ENCODE peak calls at places on chromosomes 2 and 18, in ten cellular contexts. Z is H1, X is endothelial cell of umbilical vein, M is spleen, N is stomach, U is SK-N-MC, Y is transverse colon, D is sigmoid colon, K is HepG2, E is prostate gland. J is an unnamed sample. For H3K9me3, the result is how much of the 10 kb centered on the place peaks cover.

GRCh38 chr18:27428120-27428519 is 243.0 kb upstream of the CHST9 start:
- DNase-seq in Z (no peak), X (no peak), M (no peak), N (no peak), U (no peak), Y (no peak), D (no peak), K (no peak), E (no peak), J (no peak)

GRCh38 chr2:64989982-64990614 is 899 bp downstream of the SLC1A4 start:
- DNase-seq in Z (no peak), X (peak), M (no peak), N (peak), U (no peak), Y (peak), D (no peak), K (peak), E (no peak), J (no peak)

GRCh38 chr2:232239956-232240681 is 138.4 kb upstream of the ALPP start:
- DNase-seq in Z (no peak), X (no peak), M (no peak), N (no peak), U (no peak), Y (no peak), D (no peak), K (no peak), E (no peak), J (no peak)

GRCh38 chr2:225272173-225272572 is 127.3 kb upstream of the NYAP2 start:
- DNase-seq in Z (no peak), X (no peak), M (no peak), N (no peak), U (no peak), Y (no peak), D (no peak), K (no peak), E (no peak), J (no peak)

GRCh38 chr18:24189007-24189528 is 50.2 kb downstream of the CABYR start:
- DNase-seq in Z (no peak), X (no peak), M (no peak), N (no peak), U (no peak), Y (no peak), D (no peak), K (no peak), E (no peak), J (peak)

GRCh38 chr2:172376505-172377125 is 50.8 kb upstream of the ITGA6 start:
- DNase-seq in Z (no peak), X (peak), M (no peak), N (peak), U (no peak), Y (no peak), D (no peak), K (no peak), E (no peak), J (no peak)

GRCh38 chr2:220279840-220280239 is 652.4 kb downstream of the SLC4A3 start:
- DNase-seq in Z (no peak), X (no peak), M (no peak), N (no peak), U (no peak), Y (no peak), D (no peak), K (no peak), E (no peak), J (no peak)

GRCh38 chr2:205259131-205259530 is 423.2 kb upstream of the NRP2 start:
- DNase-seq in Z (no peak), X (no peak), M (no peak), N (no peak), U (no peak), Y (no peak), D (no peak), K (no peak), E (no peak), J (no peak)

GRCh38 chr18:55779461-55779710 is 191.4 kb upstream of the TCF4 start:
- DNase-seq in Z (no peak), X (no peak), M (peak), N (no peak), U (peak), Y (no peak), D (no peak), K (no peak), E (peak), J (no peak)

GRCh38 chr2:188937228-188938220 is 36.6 kb upstream of the COL3A1 start:
- DNase-seq in Z (no peak), X (peak), M (no peak), N (no peak), U (no peak), Y (no peak), D (no peak), K (no peak), E (no peak), J (no peak)

GRCh38 chr2:10524341-10524740 is 76.2 kb upstream of the ODC1 start:
- DNase-seq in Z (no peak), X (no peak), M (peak), N (no peak), U (no peak), Y (no peak), D (peak), K (no peak), E (no peak), J (no peak)

GRCh38 chr2:236828820-236829219 is 256.9 kb upstream of the COPS8 start:
- DNase-seq in Z (no peak), X (peak), M (no peak), N (no peak), U (no peak), Y (no peak), D (no peak), K (peak), E (no peak), J (no peak)

GRCh38 chr2:145007673-145008263 is 487.8 kb upstream of the ZEB2 start:
- DNase-seq in Z (no peak), X (peak), M (no peak), N (no peak), U (no peak), Y (no peak), D (no peak), K (no peak), E (no peak), J (no peak)

GRCh38 chr2:195709901-195710300 is 52.9 kb downstream of the SLC39A10 start:
- DNase-seq in Z (no peak), X (no peak), M (no peak), N (no peak), U (no peak), Y (no peak), D (no peak), K (no peak), E (no peak), J (no peak)

GRCh38 chr2:84904717-84905174 is 710 bp upstream of the TMSB10 start:
- DNase-seq in Z (no peak), X (peak), M (peak), N (peak), U (no peak), Y (peak), D (peak), K (no peak), E (peak), J (no peak)

GRCh38 chr18:77133920-77134496 is 1.4 kb upstream of the MBP start:
- DNase-seq in Z (no peak), X (no peak), M (peak), N (no peak), U (no peak), Y (peak), D (peak), K (peak), E (no peak), J (peak)

GRCh38 chr2:15808221-15808574 is 132.2 kb upstream of the MYCN start:
- DNase-seq in Z (no peak), X (no peak), M (no peak), N (no peak), U (no peak), Y (no peak), D (no peak), K (no peak), E (no peak), J (no peak)

GRCh38 chr2:777546-777945 is 100.3 kb upstream of the TMEM18 start:
- DNase-seq in Z (no peak), X (no peak), M (no peak), N (no peak), U (no peak), Y (no peak), D (no peak), K (no peak), E (no peak), J (no peak)
- H3K9me3 ChIP-seq in Z (under half), X (under half), M (under half), N (under half), U (under half), Y (under half), D (under half), K (under half), E (under half), J (under half)

DNA sequence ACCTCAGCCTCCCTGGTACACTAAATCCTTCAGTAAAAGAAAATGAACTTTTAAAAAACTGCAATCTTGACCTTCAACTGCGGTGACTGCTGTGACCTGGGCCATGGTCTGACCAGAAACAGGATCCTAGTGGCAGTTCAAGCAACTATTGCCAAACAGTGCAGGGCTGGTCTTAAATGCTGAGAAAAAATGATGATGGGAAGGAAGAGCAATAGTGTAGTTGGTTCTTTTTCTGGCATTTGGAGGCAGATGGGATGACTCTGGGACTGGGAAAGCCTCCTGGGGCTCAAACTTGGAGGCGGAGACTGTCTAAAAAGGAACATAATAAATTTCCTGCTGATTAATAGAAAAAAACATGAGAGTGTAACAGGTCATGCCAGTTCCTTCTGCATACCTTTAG is 45.4 kb downstream of the CHN1 start:
- DNase-seq in Z (no peak), X (no peak), M (no peak), N (no peak), U (no peak), Y (no peak), D (no peak), K (no peak), E (no peak), J (no peak)
- TF ChIP-seq POLR2AphosphoS5 in Z (no peak), X (no peak), M (no peak), N (peak), U (no peak), Y (no peak), D (no peak), K (no peak), E (no peak), J (no peak)

DNA sequence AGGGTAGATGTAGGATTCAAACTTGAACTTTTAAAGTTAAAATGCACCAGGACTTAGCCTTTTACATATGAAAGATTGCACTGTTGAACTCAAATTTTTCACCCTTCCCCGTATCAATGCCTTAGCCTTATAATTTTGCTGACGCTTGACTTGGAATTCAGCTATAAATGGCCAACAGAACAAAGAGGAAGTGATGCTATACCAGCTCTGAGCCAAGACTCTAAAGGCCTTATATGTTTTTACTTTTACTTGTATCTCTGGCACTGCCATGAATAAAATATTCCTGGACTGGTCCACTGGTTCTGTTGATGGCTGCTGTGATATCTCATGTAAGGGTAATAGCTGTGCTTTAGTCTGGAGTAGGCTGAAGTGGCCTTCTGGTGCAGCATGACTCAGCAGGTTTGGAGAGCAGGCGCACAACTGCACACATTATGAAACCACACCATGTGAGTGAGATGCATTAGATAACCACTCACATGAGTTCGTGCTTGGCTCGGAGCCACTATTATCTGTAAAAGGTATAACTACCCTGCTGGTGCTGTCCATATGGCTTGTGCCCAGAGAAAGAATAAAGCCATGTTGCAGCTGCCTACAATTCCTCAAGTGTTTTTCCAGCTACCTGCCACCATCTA is 8.4 kb upstream of the IER3IP1 start:
- DNase-seq in Z (no peak), X (peak), M (no peak), N (no peak), U (no peak), Y (no peak), D (peak), K (peak), E (no peak), J (peak)
- H3K9me3 ChIP-seq in Z (under half), X (under half), M (under half), N (under half), U (under half), Y (under half), D (under half), K (under half), E (under half), J (under half)

DNA sequence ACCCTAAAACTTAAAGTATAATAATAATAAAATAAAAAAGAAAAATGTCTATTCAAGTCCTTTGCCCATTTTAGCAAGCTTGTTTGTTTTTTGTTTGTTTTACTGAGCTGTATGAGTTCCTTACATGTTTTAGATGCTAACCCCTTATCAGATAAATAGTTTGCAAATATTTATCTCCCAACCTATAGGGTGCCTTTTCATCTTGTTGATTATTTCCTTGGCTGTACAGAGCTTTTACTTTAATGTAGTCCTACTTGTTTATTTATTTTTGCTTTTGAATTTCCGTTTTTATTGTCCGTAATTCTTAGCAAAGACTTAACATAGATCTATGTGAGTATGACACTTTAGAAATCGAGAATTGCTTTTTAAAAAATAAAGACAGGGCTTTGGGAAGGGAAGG is 17.8 kb downstream of the PXDN start:
- DNase-seq in Z (no peak), X (no peak), M (no peak), N (no peak), U (no peak), Y (no peak), D (no peak), K (no peak), E (no peak), J (no peak)
- TF ChIP-seq POLR2AphosphoS5 in Z (no peak), X (no peak), M (no peak), N (no peak), U (no peak), Y (no peak), D (no peak), K (no peak), E (no peak), J (no peak)

DNA sequence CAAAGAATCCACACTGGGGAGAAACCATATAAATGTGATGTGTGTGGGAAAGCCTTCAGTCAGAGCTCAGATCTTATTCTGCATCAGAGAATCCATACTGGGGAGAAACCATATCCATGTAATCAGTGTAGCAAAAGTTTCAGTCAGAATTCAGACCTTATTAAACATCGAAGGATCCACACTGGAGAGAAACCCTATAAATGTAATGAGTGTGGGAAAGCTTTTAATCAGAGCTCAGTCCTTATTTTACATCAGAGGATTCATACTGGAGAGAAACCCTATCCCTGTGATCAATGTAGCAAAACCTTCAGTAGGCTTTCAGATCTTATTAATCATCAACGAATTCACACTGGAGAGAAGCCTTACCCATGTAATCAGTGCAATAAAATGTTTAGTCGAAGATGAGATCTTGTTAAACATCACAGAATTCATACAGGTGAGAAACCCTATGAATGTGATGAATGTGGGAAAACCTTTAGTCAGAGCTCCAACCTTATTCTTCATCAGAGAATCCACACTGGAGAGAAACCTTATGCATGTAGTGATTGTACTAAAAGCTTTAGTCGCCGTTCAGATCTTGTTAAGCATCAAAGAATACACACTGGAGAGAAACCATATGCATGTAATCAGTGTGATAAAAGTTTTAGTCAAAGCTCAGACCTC is 16.7 kb upstream of the ZSCAN30 start:
- DNase-seq in Z (no peak), X (no peak), M (no peak), N (no peak), U (no peak), Y (no peak), D (no peak), K (no peak), E (no peak), J (no peak)
- H3K9me3 ChIP-seq in Z (under half), X (under half), M (half or more), N (under half), U (under half), Y (half or more), D (under half), K (half or more), E (under half), J (half or more)

DNA sequence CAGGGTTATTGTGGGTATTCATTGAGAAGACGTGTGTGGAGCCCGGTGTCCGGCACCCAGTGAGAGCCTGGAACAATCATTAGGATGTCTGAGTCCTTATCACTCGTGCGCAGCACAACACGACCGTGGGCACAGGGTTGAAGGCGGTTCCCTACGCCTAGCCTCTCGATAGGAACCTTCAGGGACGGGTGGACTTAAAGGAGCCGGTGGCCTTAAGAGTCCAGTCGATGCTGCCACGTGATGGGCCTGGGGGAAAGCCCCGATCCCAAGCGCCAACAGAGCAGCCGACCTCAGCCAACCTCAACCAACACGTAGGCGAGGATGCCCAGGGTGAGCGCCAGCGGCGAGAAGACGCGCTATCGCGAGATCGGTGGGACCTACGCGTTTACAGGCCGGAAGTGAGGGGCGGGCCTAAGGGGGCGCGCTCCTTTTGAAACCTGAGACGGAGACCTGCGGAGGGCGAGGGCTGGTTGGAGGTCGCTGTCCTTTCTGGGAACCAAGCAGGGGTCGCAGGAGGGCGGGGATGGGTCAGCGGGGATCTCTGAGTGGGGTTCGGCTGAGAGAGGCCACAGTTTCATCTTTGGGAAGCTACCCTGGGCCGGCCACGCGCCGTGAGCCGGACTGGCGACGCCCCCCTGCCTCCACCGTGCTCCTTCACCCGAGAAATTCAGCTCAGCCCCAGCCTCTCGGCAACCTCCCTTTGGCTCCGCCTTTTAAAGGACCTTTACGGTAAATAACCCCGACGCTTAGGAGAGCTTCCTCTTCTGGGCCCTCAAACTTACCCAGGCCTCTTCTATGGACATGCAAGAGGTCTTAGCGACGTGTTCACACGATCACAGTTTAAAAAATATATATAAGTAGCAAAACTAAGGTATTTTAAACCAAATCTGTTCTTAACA is 28.3 kb downstream of the WNT10A start:
- DNase-seq in Z (peak), X (peak), M (peak), N (peak), U (no peak), Y (peak), D (peak), K (peak), E (peak), J (peak)
- TF ChIP-seq POLR2AphosphoS5 in Z (peak), X (no peak), M (peak), N (peak), U (peak), Y (no peak), D (no peak), K (peak), E (peak), J (no peak)

GRCh38 chr2:240954436-240955305 is 43.7 kb upstream of the SNED1 start:
- DNase-seq in Z (no peak), X (no peak), M (peak), N (peak), U (no peak), Y (no peak), D (peak), K (no peak), E (no peak), J (peak)

GRCh38 chr2:240956935-240957655 is 41.3 kb upstream of the SNED1 start:
- DNase-seq in Z (no peak), X (no peak), M (peak), N (peak), U (no peak), Y (no peak), D (peak), K (no peak), E (no peak), J (peak)

GRCh38 chr2:240955306-240956101 is 42.9 kb upstream of the SNED1 start:
- DNase-seq in Z (no peak), X (no peak), M (no peak), N (peak), U (no peak), Y (no peak), D (peak), K (no peak), E (no peak), J (peak)

GRCh38 chr2:240957656-240958365 is 40.6 kb upstream of the SNED1 start:
- DNase-seq in Z (no peak), X (no peak), M (no peak), N (peak), U (no peak), Y (no peak), D (peak), K (peak), E (no peak), J (peak)

GRCh38 chr2:240956161-240956934 is 42.1 kb upstream of the SNED1 start:
- DNase-seq in Z (no peak), X (no peak), M (peak), N (peak), U (no peak), Y (no peak), D (peak), K (no peak), E (no peak), J (no peak)
- H3K9me3 ChIP-seq in Z (under half), X (under half), M (under half), N (under half), U (under half), Y (under half), D (under half), K (under half), E (under half), J (under half)

J was measured in upper lobe of left lung.